ENCODE peak calls at places on chromosomes 11 and 22, in four cellular contexts. S, Z, N and L are unnamed samples.

GRCh38 chr11:76801205-76801604 is 18.0 kb downstream of the TSKU start:
- DNase-seq in N (no peak), S (no peak), Z (no peak), L (no peak)

GRCh38 chr11:47183969-47184368 is 2.3 kb downstream of the PACSIN3 start:
- DNase-seq in S (no peak), Z (no peak), N (peak; percentile 3), L (no peak)

GRCh38 chr11:102470257-102470656 is 17.7 kb upstream of the TMEM123 start:
- DNase-seq in Z (no peak), N (no peak), S (no peak), L (no peak)

GRCh38 chr11:65454311-65454695 is 31.7 kb downstream of the NEAT1 start:
- DNase-seq in Z (no peak), N (no peak), S (peak; percentile 41), L (no peak)

GRCh38 chr22:31269892-31270574 is 22.3 kb downstream of the PIK3IP1 start:
- DNase-seq in N (no peak), Z (no peak), S (no peak), L (no peak)

GRCh38 chr11:11313902-11314692 is 39.0 kb downstream of the CSNK2A3 start:
- DNase-seq in N (no peak), S (peak; percentile 44), Z (no peak), L (no peak)

GRCh38 chr11:84865791-84866535 is 761.2 kb downstream of the DLG2 start:
- DNase-seq in Z (no peak), N (no peak), S (no peak), L (no peak)

GRCh38 chr11:125102544-125102943 is 8.9 kb downstream of the TMEM218 start:
- DNase-seq in N (no peak), S (no peak), Z (no peak), L (no peak)

GRCh38 chr22:49272546-49273125 is 555.0 kb downstream of the BRD1 start:
- DNase-seq in S (no peak), N (no peak), Z (no peak), L (no peak)

GRCh38 chr11:62804310-62805043 is 763 bp downstream of the NXF1 start:
- DNase-seq in N (no peak), S (no peak), Z (peak; percentile 39), L (no peak)

GRCh38 chr11:93986716-93987115 is 34.4 kb upstream of the HEPHL1 start:
- DNase-seq in S (no peak), N (no peak), Z (peak; percentile 25), L (no peak)

GRCh38 chr11:71563401-71563800 is 2.0 kb upstream of the KRTAP5-10 start:
- DNase-seq in N (peak; percentile 65), Z (peak; percentile 66), S (no peak), L (peak; percentile 53)

GRCh38 chr22:23180301-23180892 is at the start of gene BCR:
- DNase-seq in Z (peak; percentile 90), S (peak; percentile 79), N (peak; percentile 95), L (peak; percentile 77)

GRCh38 chr22:37080838-37081237 is 28.7 kb downstream of the TMPRSS6 start:
- DNase-seq in Z (no peak), N (no peak), S (no peak), L (no peak)

GRCh38 chr22:37082251-37082650 is 27.3 kb downstream of the TMPRSS6 start:
- DNase-seq in S (no peak), Z (no peak), N (no peak), L (no peak)

GRCh38 chr22:37079158-37079557 is 27.6 kb downstream of the KCTD17 start:
- DNase-seq in N (no peak), Z (no peak), S (no peak), L (no peak)

GRCh38 chr22:37079668-37080171 is 28.2 kb downstream of the KCTD17 start:
- DNase-seq in Z (no peak), S (no peak), N (no peak), L (no peak)

GRCh38 chr22:37080438-37080837 is 28.9 kb downstream of the KCTD17 start:
- DNase-seq in S (no peak), Z (no peak), N (no peak), L (no peak)
- H3K4me1 ChIP-seq in S (no peaks in the 10 kb centered on the region), Z (no peaks in the 10 kb centered on the region), N (no peaks in the 10 kb centered on the region), L (no peaks in the 10 kb centered on the region)

DNA sequence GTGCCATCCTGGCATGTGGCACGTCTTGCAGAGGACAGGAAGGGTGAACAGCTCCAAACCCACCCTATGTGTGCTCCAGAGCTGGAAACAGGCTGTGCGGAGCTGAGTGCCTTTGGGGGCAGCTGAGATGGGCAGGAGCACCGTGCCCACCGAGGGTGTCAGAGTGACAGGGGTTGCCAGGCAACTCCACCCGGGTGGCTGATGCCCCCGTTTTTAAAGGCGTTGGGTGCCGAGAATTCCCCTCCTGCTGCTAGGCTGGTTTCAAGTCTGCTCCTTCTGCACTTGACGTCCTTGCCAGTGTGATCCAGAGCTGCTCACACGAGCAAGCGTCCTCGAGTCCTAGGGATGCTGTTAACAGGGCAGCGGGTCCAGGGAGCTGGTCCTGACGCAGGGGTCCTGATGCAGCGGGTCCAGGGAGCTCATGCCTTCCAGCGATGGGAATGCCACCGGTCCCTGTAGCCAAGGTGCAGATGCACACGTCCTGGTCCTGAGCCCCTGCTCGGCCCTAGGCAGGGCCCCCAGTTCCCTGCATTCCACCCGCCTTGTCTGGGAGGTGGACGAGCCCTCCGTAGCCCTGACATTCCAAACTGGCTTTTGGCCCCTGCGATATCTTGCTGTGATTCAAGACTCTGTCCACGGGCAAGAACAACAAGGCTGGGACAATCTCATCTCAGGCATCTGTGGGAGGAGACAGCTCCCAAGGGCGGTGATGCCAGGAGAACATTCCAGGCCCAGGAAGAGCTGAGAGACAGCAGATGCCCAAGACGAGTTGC is 4.9 kb downstream of the KCNQ1 start:
- DNase-seq in Z (no peak), N (no peak), S (no peak), L (no peak)
- H3K27me3 ChIP-seq in Z (peaks cover 23% of the 10 kb centered on the region), N (no peaks in the 10 kb centered on the region), S (peaks cover 3% of the 10 kb centered on the region), L (peaks cover 19% of the 10 kb centered on the region)

GRCh38 chr22:25361899-25362214 is 142.4 kb downstream of the CRYBB2 start:
- DNase-seq in S (no peak), Z (no peak), N (no peak), L (no peak)

GRCh38 chr22:25360411-25360810 is 141.0 kb downstream of the CRYBB2 start:
- DNase-seq in Z (no peak), N (no peak), S (no peak), L (no peak)

GRCh38 chr22:25359601-25360261 is 140.3 kb downstream of the CRYBB2 start:
- DNase-seq in S (no peak), N (no peak), Z (no peak), L (no peak)

GRCh38 chr22:25362215-25362882 is 142.9 kb downstream of the CRYBB2 start:
- DNase-seq in S (peak; percentile 75), Z (peak; percentile 74), N (peak; percentile 83), L (peak; percentile 83)

GRCh38 chr22:25360891-25361645 is 141.6 kb downstream of the CRYBB2 start:
- DNase-seq in N (no peak), S (no peak), Z (no peak), L (no peak)
- H3K4me3 ChIP-seq in N (no peak overlapping the region), S (no peak overlapping the region), Z (no peak overlapping the region), L (no peak overlapping the region)

GRCh38 chr22:50303848-50304527 is 3.5 kb downstream of the PLXNB2 start:
- DNase-seq in N (peak; percentile 63), S (peak; percentile 66), Z (peak; percentile 83), L (peak; percentile 63)
- H3K4me1 ChIP-seq in N (peaks cover 46% of the 10 kb centered on the region), S (peaks cover 65% of the 10 kb centered on the region), Z (peaks cover 79% of the 10 kb centered on the region), L (peaks cover 52% of the 10 kb centered on the region)

DNA sequence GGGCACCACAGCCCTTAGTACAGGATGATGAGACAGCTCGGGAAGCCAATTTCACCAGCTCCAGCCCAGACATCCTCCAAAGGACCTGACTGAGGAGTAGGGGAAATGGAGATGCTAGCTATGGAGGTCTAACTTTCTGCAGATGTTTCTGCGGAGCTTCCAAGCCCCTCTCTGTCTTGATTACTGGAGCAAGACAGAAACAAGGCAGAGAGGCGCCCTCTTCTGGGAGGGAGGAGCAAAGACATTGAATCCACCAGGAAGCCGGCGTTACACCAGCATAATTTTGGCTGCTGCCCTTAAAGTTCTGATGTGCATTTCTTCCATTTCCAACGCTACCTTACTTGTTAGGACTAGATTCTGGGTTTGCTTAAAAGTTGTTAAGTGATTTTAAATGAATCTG is 107.3 kb upstream of the HSD17B12 start:
- DNase-seq in N (peak; percentile 51), S (no peak), Z (no peak), L (peak; percentile 53)
- H3K27me3 ChIP-seq in N (peaks cover 53% of the 10 kb centered on the region), S (no peaks in the 10 kb centered on the region), Z (peaks cover 96% of the 10 kb centered on the region), L (peaks cover 1% of the 10 kb centered on the region)

DNA sequence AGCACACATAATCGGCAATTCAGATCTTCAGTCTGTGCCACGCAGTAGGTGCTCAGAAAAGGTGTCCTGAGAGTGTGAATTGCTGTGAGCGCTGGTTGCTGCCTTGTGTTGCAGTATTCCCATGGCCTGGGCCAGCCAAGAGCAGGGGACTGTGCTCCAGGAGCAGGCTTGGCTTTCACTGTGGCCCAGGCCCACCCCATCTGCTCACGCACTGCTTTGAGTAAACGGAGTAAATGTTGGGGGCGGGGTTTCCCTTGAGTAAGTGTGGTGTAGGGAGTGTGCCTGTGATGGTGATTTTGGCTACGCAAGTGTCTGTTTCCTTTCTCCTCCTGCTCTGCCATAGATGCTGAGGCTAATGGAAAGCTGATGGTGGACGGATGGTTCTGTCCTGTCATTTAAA is 2.3 kb downstream of the CTTN start:
- DNase-seq in Z (no peak), S (no peak), N (no peak), L (no peak)
- H3K4me3 ChIP-seq in Z (no peak overlapping the region), S (no peak overlapping the region), N (peak overlapping the region; percentile 83), L (no peak overlapping the region)